ENCODE peak calls at places on chromosomes 12 and 14, in four cellular contexts. T is lung, E is PC-3, F is Peyer's patch. I is an unnamed sample. For H3K27me3 and H3K9me3, the result is how much of the 10 kb centered on the place peaks cover.

GRCh38 chr14:26765301-26765700 is 167.5 kb upstream of the NOVA1 start:
- DNase-seq in T (no peak), E (peak), F (no peak), I (no peak)

GRCh38 chr12:127526925-127527324 is 740.0 kb upstream of the TMEM132C start:
- DNase-seq in T (no peak), E (no peak), F (no peak), I (no peak)

GRCh38 chr12:3777206-3777809 is 24.4 kb upstream of the CRACR2A start:
- DNase-seq in T (no peak), E (peak), F (no peak), I (peak)

GRCh38 chr12:108441549-108441948 is 73.5 kb upstream of the FICD start:
- DNase-seq in T (no peak), E (no peak), F (no peak), I (no peak)

GRCh38 chr12:113479578-113480335 is 8.1 kb upstream of the LHX5 start:
- DNase-seq in T (no peak), E (no peak), F (no peak), I (no peak)

GRCh38 chr12:129701536-129702165 is 202.2 kb downstream of the TMEM132D start:
- DNase-seq in T (no peak), E (no peak), F (no peak), I (no peak)

GRCh38 chr12:91111366-91112321 is at the start of gene LUM:
- DNase-seq in T (no peak), E (peak), F (peak), I (no peak)

GRCh38 chr12:47021298-47021697 is 58.1 kb upstream of the PCED1B start:
- DNase-seq in T (no peak), E (peak), F (no peak), I (peak)

GRCh38 chr12:3000548-3001275 is 41.5 kb downstream of the TEAD4 start:
- DNase-seq in T (no peak), E (no peak), F (no peak), I (no peak)

GRCh38 chr14:80475074-80475473 is 263.8 kb upstream of the DIO2 start:
- DNase-seq in T (no peak), E (peak), F (no peak), I (no peak)

GRCh38 chr12:50822082-50822481 is 20.6 kb upstream of the TMPRSS12 start:
- DNase-seq in T (no peak), E (no peak), F (no peak), I (no peak)

GRCh38 chr14:88919502-88919901 is 95.1 kb downstream of the TTC8 start:
- DNase-seq in T (no peak), E (peak), F (no peak), I (no peak)

GRCh38 chr14:25756880-25757279 is 706.9 kb upstream of the STXBP6 start:
- DNase-seq in T (no peak), E (no peak), F (no peak), I (no peak)
- H3K27me3 ChIP-seq in T (under half), E (under half), F (under half), I (under half)

GRCh38 chr12:63753743-63754142 is 26.0 kb upstream of the RXYLT1 start:
- DNase-seq in T (no peak), E (peak), F (no peak), I (no peak)
- TF ChIP-seq CTCF in T (no peak), E (peak), F (no peak), I (peak)

GRCh38 chr14:23542261-23542660 is 9.3 kb downstream of the ZFHX2 start:
- DNase-seq in T (no peak), E (no peak), F (no peak), I (no peak)
- H3K9me3 ChIP-seq in T (under half), E (under half), F (under half), I (under half)

GRCh38 chr14:99271288-99271941 is 582 bp downstream of the BCL11B start:
- DNase-seq in T (no peak), E (no peak), F (no peak), I (no peak)
- H3K27me3 ChIP-seq in T (under half), E (half or more), F (under half), I (under half)

GRCh38 chr12:107415066-107415465 is 270.5 kb upstream of the PWP1 start:
- DNase-seq in T (no peak), E (peak), F (no peak), I (no peak)
- TF ChIP-seq CTCF in T (no peak), E (peak), F (no peak), I (no peak)

DNA sequence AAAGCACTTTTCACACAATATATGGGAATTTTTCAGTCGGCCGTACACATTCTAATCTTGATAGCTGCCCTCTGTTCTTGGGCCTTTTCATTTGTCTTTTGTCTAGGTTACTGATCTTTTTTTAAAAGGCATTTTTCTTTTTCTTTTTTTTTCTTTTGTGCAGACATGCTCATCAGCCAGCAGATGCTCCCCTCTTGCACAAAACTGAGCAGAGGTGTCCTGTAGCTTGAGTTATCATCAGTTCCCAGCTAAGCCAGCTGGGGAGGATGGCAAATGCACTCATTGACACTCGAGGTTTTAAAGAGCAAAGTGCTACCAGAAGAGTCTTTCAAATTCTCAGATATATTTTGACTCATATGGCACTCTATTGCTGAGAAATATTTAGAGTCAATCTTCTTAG is 913.9 kb upstream of the SEL1L start:
- DNase-seq in T (no peak), E (no peak), F (no peak), I (no peak)
- H3K9me3 ChIP-seq in T (under half), E (under half), F (under half), I (under half)

GRCh38 chr14:76101980-76102379 is 49.7 kb upstream of the GPATCH2L start:
- DNase-seq in T (no peak), E (no peak), F (no peak), I (no peak)
- H3K27me3 ChIP-seq in T (under half), E (under half), F (under half), I (under half)

GRCh38 chr14:55979096-55979495 is 139.1 kb upstream of the PELI2 start:
- DNase-seq in T (no peak), E (no peak), F (no peak), I (no peak)

GRCh38 chr14:55976219-55976618 is 142.0 kb upstream of the PELI2 start:
- DNase-seq in T (no peak), E (peak), F (no peak), I (no peak)

GRCh38 chr14:55977346-55977745 is 140.9 kb upstream of the PELI2 start:
- DNase-seq in T (no peak), E (no peak), F (no peak), I (no peak)

GRCh38 chr14:55976619-55977018 is 141.6 kb upstream of the PELI2 start:
- DNase-seq in T (no peak), E (peak), F (no peak), I (no peak)

GRCh38 chr14:55980970-55981369 is 137.2 kb upstream of the PELI2 start:
- DNase-seq in T (no peak), E (no peak), F (no peak), I (no peak)
- TF ChIP-seq CTCF in T (no peak), E (no peak), F (no peak), I (no peak)

GRCh38 chr12:107011519-107011918 is 24.6 kb upstream of the MTERF2 start:
- DNase-seq in T (no peak), E (no peak), F (no peak), I (no peak)
- H3K9me3 ChIP-seq in T (under half), E (under half), F (under half), I (under half)

GRCh38 chr12:263574-263973 is 938 bp upstream of the SLC6A13 start:
- DNase-seq in T (no peak), E (peak), F (no peak), I (no peak)
- H3K27me3 ChIP-seq in T (under half), E (half or more), F (under half), I (under half)